ENCODE peak calls at places on chromosomes 7 and 10, in five cellular contexts. J, N, T, X and W are unnamed samples. For H3K4me1, the result is how much of the 10 kb centered on the place peaks cover.

GRCh38 chr10:100009283-100009792 is 409 bp downstream of the DNMBP start:
- DNase-seq in X (peak), T (peak), N (no peak), J (peak), W (no peak)

GRCh38 chr7:144437370-144438191 is 34.1 kb upstream of the NOBOX start:
- DNase-seq in X (peak), J (peak), N (no peak), T (peak), W (peak)

GRCh38 chr10:42971251-42971599 is 105.6 kb upstream of the RET start:
- DNase-seq in J (no peak), T (no peak), X (no peak), N (peak), W (no peak)

GRCh38 chr10:110368002-110368401 is 63.3 kb upstream of the SMNDC1 start:
- DNase-seq in T (no peak), X (no peak), N (no peak), J (no peak), W (no peak)

GRCh38 chr10:7192831-7193348 is 217.9 kb downstream of the SFMBT2 start:
- DNase-seq in X (no peak), T (no peak), J (no peak), N (no peak), W (peak)

GRCh38 chr10:7696545-7696944 is 6.6 kb upstream of the ITIH2 start:
- DNase-seq in X (peak), J (no peak), N (no peak), T (no peak), W (no peak)

GRCh38 chr7:116501425-116502167 is 2.1 kb downstream of the CAV2 start:
- DNase-seq in J (no peak), T (no peak), X (peak), N (no peak), W (no peak)

GRCh38 chr10:32169556-32169955 is 113.3 kb upstream of the KIF5B start:
- DNase-seq in J (no peak), N (no peak), T (no peak), X (peak), W (no peak)

GRCh38 chr10:50658165-50658564 is 34.4 kb upstream of the SGMS1 start:
- DNase-seq in T (no peak), J (no peak), N (no peak), X (no peak), W (no peak)

GRCh38 chr10:123475466-123475865 is 190.7 kb upstream of the GPR26 start:
- DNase-seq in T (no peak), N (no peak), J (no peak), X (no peak), W (no peak)

GRCh38 chr10:117553171-117553814 is 10.7 kb downstream of the EMX2 start:
- DNase-seq in N (peak), T (no peak), X (peak), J (no peak), W (no peak)

GRCh38 chr7:89837515-89837914 is 316.8 kb upstream of the STEAP1 start:
- DNase-seq in X (peak), J (no peak), N (no peak), T (no peak), W (no peak)

GRCh38 chr7:16695621-16696237 is 49.7 kb downstream of the BZW2 start:
- DNase-seq in N (no peak), T (no peak), J (peak), X (peak), W (peak)

GRCh38 chr7:126840869-126841268 is 411.9 kb downstream of the GRM8 start:
- DNase-seq in J (no peak), X (no peak), T (no peak), N (no peak), W (no peak)

GRCh38 chr7:75596727-75597614 is 104.9 kb downstream of the SPDYE5 start:
- DNase-seq in J (no peak), X (peak), N (no peak), T (no peak), W (no peak)

GRCh38 chr7:41633690-41634089 is 69.2 kb downstream of the INHBA start:
- DNase-seq in N (no peak), T (no peak), X (no peak), J (no peak), W (no peak)

GRCh38 chr10:89929282-89930026 is 228.1 kb downstream of the KIF20B start:
- DNase-seq in N (no peak), J (no peak), T (no peak), X (no peak), W (no peak)

GRCh38 chr10:369441-370221 is 234.4 kb downstream of the ZMYND11 start:
- DNase-seq in X (peak), T (no peak), J (no peak), N (no peak), W (no peak)

GRCh38 chr7:28414453-28414852 is 2.1 kb downstream of the CREB5 start:
- DNase-seq in N (no peak), T (no peak), X (no peak), J (no peak), W (no peak)

GRCh38 chr10:116112232-116113231 is 160.5 kb downstream of the GFRA1 start:
- DNase-seq in N (no peak), T (no peak), X (no peak), J (no peak), W (no peak)

GRCh38 chr7:34160261-34160752 is 255.0 kb downstream of the BMPER start:
- DNase-seq in X (peak), T (no peak), J (no peak), N (no peak), W (no peak)

GRCh38 chr7:78261739-78262138 is 463.2 kb downstream of the PHTF2 start:
- DNase-seq in T (no peak), J (no peak), N (no peak), X (no peak), W (no peak)

GRCh38 chr10:64505496-64505895 is 984.3 kb downstream of the REEP3 start:
- DNase-seq in T (no peak), J (no peak), X (no peak), N (no peak), W (no peak)

GRCh38 chr7:157561816-157562410 is 225.1 kb downstream of the DNAJB6 start:
- DNase-seq in T (no peak), X (no peak), N (no peak), J (no peak), W (no peak)

GRCh38 chr10:71246591-71247143 is 34.3 kb downstream of the UNC5B start:
- DNase-seq in X (no peak), J (peak), T (no peak), N (no peak), W (no peak)
- H3K4me1 ChIP-seq in X (under half), J (half or more), T (under half), N (under half), W (under half)

GRCh38 chr10:62040896-62041295 is 139.4 kb downstream of the ARID5B start:
- DNase-seq in J (no peak), X (no peak), T (no peak), N (no peak), W (no peak)
- H3K4me1 ChIP-seq in J (under half), X (half or more), T (under half), N (under half), W (half or more)

GRCh38 chr10:71750986-71751385 is 22.3 kb downstream of the VSIR start:
- DNase-seq in T (no peak), X (no peak), J (no peak), N (no peak), W (no peak)

GRCh38 chr10:71752391-71753090 is 20.8 kb downstream of the VSIR start:
- DNase-seq in X (no peak), N (no peak), J (peak), T (no peak), W (peak)

GRCh38 chr10:71753091-71753959 is 20.0 kb downstream of the VSIR start:
- DNase-seq in T (no peak), J (peak), X (no peak), N (no peak), W (no peak)

GRCh38 chr10:71750124-71750841 is 23.0 kb downstream of the VSIR start:
- DNase-seq in N (peak), X (no peak), T (no peak), J (no peak), W (no peak)

GRCh38 chr10:71751515-71752224 is 21.6 kb downstream of the VSIR start:
- DNase-seq in T (no peak), J (no peak), X (no peak), N (no peak), W (no peak)
- H3K4me1 ChIP-seq in T (under half), J (under half), X (under half), N (half or more), W (half or more)

GRCh38 chr10:35353805-35354204 is 17.5 kb downstream of the CCNY start:
- DNase-seq in J (no peak), T (no peak), X (peak), N (no peak), W (no peak)
- H3K4me1 ChIP-seq in J (under half), T (under half), X (under half), N (half or more), W (under half)